ENCODE peak calls at places on chromosome 14, in nine cellular contexts. E is T-helper 1 cell; L is NCI-H1048; A is CD4-positive, alpha-beta memory T cell; W is astrocyte of the cerebellum; X is stimulated activated CD8-positive, alpha-beta memory T cell treated with anti-CD3 and anti-CD28 coated beads, Interleukin-7, amount 100 ng/mL, for 48 hours; I is NCI-H1092; M is HL-60; Q is NCI-H1105. C is an unnamed sample.

GRCh38 chr14:23174266-23174665 is 9.2 kb downstream of the SLC7A8 start:
- DNase-seq in M (no peak), X (no peak), E (no peak), I (no peak), A (no peak), L (no peak), Q (no peak), W (no peak), C (peak)

GRCh38 chr14:98695809-98696208 is 576.2 kb downstream of the BCL11B start:
- DNase-seq in L (no peak), M (no peak), X (no peak), E (no peak), A (no peak), I (no peak), W (no peak), Q (no peak), C (no peak)

GRCh38 chr14:50542941-50543418 is 10.6 kb upstream of the MAP4K5 start:
- DNase-seq in L (no peak), M (no peak), X (no peak), Q (peak), W (no peak), I (peak), E (no peak), A (peak), C (peak)

GRCh38 chr14:90375934-90376333 is 20.9 kb upstream of the CALM1 start:
- DNase-seq in W (no peak), X (no peak), I (no peak), E (no peak), M (no peak), L (no peak), A (no peak), Q (no peak), C (no peak)

GRCh38 chr14:22532345-22533056 is 56.5 kb downstream of the DAD1 start:
- DNase-seq in I (no peak), A (no peak), X (no peak), M (no peak), Q (no peak), L (no peak), W (no peak), E (no peak), C (no peak)

GRCh38 chr14:100606687-100607610 is 19.7 kb upstream of the BEGAIN start:
- DNase-seq in E (no peak), M (no peak), L (no peak), Q (no peak), I (no peak), A (no peak), X (no peak), W (no peak), C (no peak)

GRCh38 chr14:25411933-25412757 is 362.2 kb upstream of the STXBP6 start:
- DNase-seq in L (no peak), X (no peak), Q (peak), E (no peak), A (peak), I (no peak), W (no peak), M (no peak), C (peak)

GRCh38 chr14:52351191-52351560 is 37.1 kb downstream of the PTGER2 start:
- DNase-seq in M (no peak), X (no peak), I (no peak), E (no peak), L (no peak), W (no peak), Q (peak), A (no peak), C (no peak)

GRCh38 chr14:80136358-80136757 is 74.9 kb downstream of the DIO2 start:
- DNase-seq in E (no peak), Q (no peak), W (no peak), A (no peak), I (no peak), M (no peak), L (no peak), X (no peak), C (no peak)

GRCh38 chr14:61153436-61153835 is 127.7 kb downstream of the TMEM30B start:
- DNase-seq in E (no peak), X (no peak), M (no peak), A (no peak), W (no peak), Q (no peak), L (no peak), I (no peak), C (no peak)

GRCh38 chr14:100671906-100672305 is 54.8 kb upstream of the DLK1 start:
- DNase-seq in E (no peak), Q (no peak), A (no peak), L (no peak), X (no peak), M (no peak), I (no peak), W (no peak), C (no peak)

GRCh38 chr14:32939254-32940065 is 781 bp downstream of the NPAS3 start:
- DNase-seq in W (peak), L (no peak), E (no peak), M (no peak), A (no peak), I (peak), Q (peak), X (peak), C (peak)

GRCh38 chr14:99872786-99873440 is 79.7 kb downstream of the EML1 start:
- DNase-seq in Q (no peak), X (no peak), E (no peak), A (no peak), L (no peak), I (peak), M (no peak), W (peak), C (peak)